ENCODE peak calls at places on chromosomes 4 and X, in five cellular contexts. B is brain microvascular endothelial cell, K is GM23248, N is HAP-1, V is pancreas. C is an unnamed sample. For H3K36me3, the result is how much of the 10 kb centered on the place peaks cover.

GRCh38 chrX:65644621-65645287 is 22.7 kb upstream of the MSN start:
- DNase-seq in B (peak), K (peak), N (no peak), V (peak), C (peak)

GRCh38 chr4:5503295-5503694 is 205.1 kb downstream of the EVC2 start:
- DNase-seq in B (no peak), K (no peak), N (no peak), V (no peak), C (no peak)

GRCh38 chr4:85672959-85673358 is 198.0 kb downstream of the ARHGAP24 start:
- DNase-seq in B (no peak), K (no peak), N (no peak), V (no peak), C (no peak)

GRCh38 chr4:86054676-86055075 is 305.2 kb downstream of the MAPK10 start:
- DNase-seq in B (no peak), K (no peak), N (no peak), V (no peak), C (no peak)

GRCh38 chrX:49171752-49172279 is at the start of gene PLP2:
- DNase-seq in B (peak), K (peak), N (peak), V (no peak), C (no peak)

GRCh38 chr4:91963489-91963888 is 340.3 kb upstream of the GRID2 start:
- DNase-seq in B (no peak), K (peak), N (no peak), V (no peak), C (no peak)

GRCh38 chr4:145870155-145871020 is 68.2 kb downstream of the ZNF827 start:
- DNase-seq in B (no peak), K (peak), N (peak), V (no peak), C (no peak)

GRCh38 chrX:101025126-101025525 is 26.8 kb downstream of the TRMT2B start:
- DNase-seq in B (no peak), K (peak), N (no peak), V (no peak), C (no peak)

GRCh38 chrX:6223516-6223915 is 5.2 kb downstream of the NLGN4X start:
- DNase-seq in B (no peak), K (no peak), N (no peak), V (no peak), C (no peak)

GRCh38 chrX:135421537-135421931 is 210 bp upstream of the SMIM10L2A start:
- DNase-seq in B (peak), K (peak), N (peak), V (peak), C (peak)

GRCh38 chr4:140427104-140427918 is at the start of gene CLGN:
- DNase-seq in B (peak), K (peak), N (peak), V (peak), C (no peak)

GRCh38 chr4:128521156-128521555 is 233.5 kb upstream of the PGRMC2 start:
- DNase-seq in B (no peak), K (peak), N (no peak), V (no peak), C (no peak)

GRCh38 chrX:151393514-151393913 is 3.5 kb upstream of the VMA21 start:
- DNase-seq in B (no peak), K (no peak), N (peak), V (no peak), C (no peak)

GRCh38 chr4:10403633-10404445 is 53.4 kb downstream of the ZNF518B start:
- DNase-seq in B (peak), K (peak), N (peak), V (no peak), C (peak)

GRCh38 chr4:147078362-147078761 is 132.7 kb upstream of the TTC29 start:
- DNase-seq in B (no peak), K (peak), N (no peak), V (no peak), C (no peak)

GRCh38 chr4:31539279-31540074 is 819.3 kb downstream of the PCDH7 start:
- DNase-seq in B (no peak), K (no peak), N (no peak), V (no peak), C (no peak)

GRCh38 chr4:105637409-105638258 is 70.9 kb downstream of the INTS12 start:
- DNase-seq in B (peak), K (peak), N (peak), V (peak), C (no peak)

GRCh38 chr4:181258569-181258968 is 984.6 kb upstream of the TENM3 start:
- DNase-seq in B (no peak), K (no peak), N (no peak), V (no peak), C (no peak)

GRCh38 chr4:165398570-165398969 is 19.8 kb downstream of the CPE start:
- DNase-seq in B (peak), K (peak), N (peak), V (no peak), C (no peak)

GRCh38 chr4:105058177-105058812 is 88.4 kb upstream of the TET2 start:
- DNase-seq in B (peak), K (no peak), N (no peak), V (no peak), C (no peak)

GRCh38 chrX:132732236-132732635 is 226.2 kb downstream of the HS6ST2 start:
- DNase-seq in B (no peak), K (no peak), N (no peak), V (no peak), C (no peak)

GRCh38 chrX:42274151-42274550 is 350.8 kb upstream of the CASK start:
- DNase-seq in B (no peak), K (no peak), N (no peak), V (no peak), C (no peak)

GRCh38 chr4:53929955-53930798 is 134.2 kb downstream of the CHIC2 start:
- DNase-seq in B (peak), K (peak), N (peak), V (no peak), C (peak)

GRCh38 chr4:127993150-127993549 is 27.9 kb downstream of the ABHD18 start:
- DNase-seq in B (no peak), K (no peak), N (no peak), V (no peak), C (no peak)

GRCh38 chr4:121989715-121990114 is 37.9 kb upstream of the TRPC3 start:
- DNase-seq in B (peak), K (peak), N (no peak), V (no peak), C (no peak)

GRCh38 chr4:56908206-56909082 is 744 bp downstream of the REST start:
- DNase-seq in B (peak), K (peak), N (peak), V (peak), C (no peak)

GRCh38 chrX:47178337-47178736 is 15.3 kb upstream of the UBA1 start:
- DNase-seq in B (no peak), K (no peak), N (no peak), V (peak), C (no peak)
- H3K36me3 ChIP-seq in B (under half), K (under half), N (half or more), V (under half), C (under half)

GRCh38 chr4:39937683-39938268 is 39.9 kb downstream of the PDS5A start:
- DNase-seq in B (no peak), K (no peak), N (no peak), V (no peak), C (no peak)
- H3K36me3 ChIP-seq in B (under half), K (under half), N (under half), V (under half), C (under half)

GRCh38 chr4:3233391-3234071 is 15.4 kb upstream of the MSANTD1 start:
- DNase-seq in B (peak), K (peak), N (no peak), V (peak), C (no peak)

GRCh38 chr4:3235581-3235980 is 13.4 kb upstream of the MSANTD1 start:
- DNase-seq in B (no peak), K (no peak), N (no peak), V (peak), C (no peak)

GRCh38 chr4:3235030-3235345 is 14.0 kb upstream of the MSANTD1 start:
- DNase-seq in B (no peak), K (no peak), N (no peak), V (peak), C (no peak)

GRCh38 chr4:3232871-3233271 is 16.1 kb upstream of the MSANTD1 start:
- DNase-seq in B (no peak), K (no peak), N (no peak), V (no peak), C (no peak)

GRCh38 chr4:3234171-3235029 is 14.6 kb upstream of the MSANTD1 start:
- DNase-seq in B (no peak), K (no peak), N (no peak), V (peak), C (no peak)
- H3K36me3 ChIP-seq in B (under half), K (under half), N (under half), V (under half), C (under half)

DNA sequence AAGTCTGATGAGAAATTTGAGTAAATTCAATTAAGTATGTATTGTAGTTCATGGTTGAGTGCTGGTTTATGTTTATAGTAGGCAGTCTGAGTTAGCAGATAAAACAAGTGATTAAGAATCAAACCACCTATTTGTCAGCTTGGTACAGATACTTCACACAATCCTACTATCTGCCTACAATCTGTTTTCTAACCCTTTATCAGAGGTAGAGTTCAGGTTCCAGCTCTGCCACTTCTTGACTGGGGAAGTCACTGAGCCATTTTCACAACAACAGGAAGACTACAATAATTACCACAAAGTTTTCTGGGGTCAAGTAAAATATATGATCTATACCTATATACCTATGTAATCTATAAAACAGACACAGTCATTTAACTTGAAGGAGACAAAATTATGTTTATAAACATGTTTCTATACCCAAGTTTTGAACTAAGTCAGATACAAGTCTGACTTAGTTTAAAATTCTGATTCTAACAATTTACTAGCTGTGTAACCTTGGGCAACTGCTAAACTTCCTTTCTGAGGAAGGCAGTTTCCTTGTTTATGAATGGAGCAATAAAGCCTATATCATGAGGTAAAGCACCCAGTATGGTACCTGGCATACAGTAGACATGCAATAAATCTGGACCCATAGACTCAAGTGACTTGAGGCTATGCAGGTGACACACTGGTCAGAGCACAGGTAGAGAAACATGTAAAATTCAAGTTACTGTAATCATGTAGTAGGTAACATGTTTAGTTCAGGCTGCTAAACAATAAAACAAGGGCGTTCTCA is 37.2 kb upstream of the BDH2 start:
- DNase-seq in B (no peak), K (no peak), N (no peak), V (no peak), C (no peak)
- H3K36me3 ChIP-seq in B (under half), K (under half), N (half or more), V (under half), C (under half)

GRCh38 chr4:143021384-143021783 is 163.3 kb upstream of the USP38 start:
- DNase-seq in B (no peak), K (no peak), N (no peak), V (no peak), C (no peak)

GRCh38 chr4:143016171-143016570 is 168.5 kb upstream of the USP38 start:
- DNase-seq in B (no peak), K (no peak), N (no peak), V (no peak), C (no peak)

GRCh38 chr4:143017210-143017609 is 167.5 kb upstream of the USP38 start:
- DNase-seq in B (no peak), K (no peak), N (no peak), V (no peak), C (no peak)

GRCh38 chr4:143023519-143023918 is 161.2 kb upstream of the USP38 start:
- DNase-seq in B (no peak), K (peak), N (no peak), V (no peak), C (no peak)

GRCh38 chr4:143019351-143019750 is 165.4 kb upstream of the USP38 start:
- DNase-seq in B (no peak), K (no peak), N (no peak), V (no peak), C (no peak)
- H3K36me3 ChIP-seq in B (under half), K (under half), N (under half), V (under half), C (under half)

GRCh38 chr4:82818974-82819662 is 20.5 kb upstream of the SCD5 start:
- DNase-seq in B (no peak), K (no peak), N (no peak), V (no peak), C (no peak)
- H3K36me3 ChIP-seq in B (half or more), K (half or more), N (half or more), V (under half), C (under half)

GRCh38 chr4:153292897-153293674 is 51.4 kb upstream of the MND1 start:
- DNase-seq in B (no peak), K (no peak), N (no peak), V (no peak), C (no peak)
- H3K36me3 ChIP-seq in B (under half), K (under half), N (under half), V (under half), C (under half)

GRCh38 chr4:87093443-87094123 is 126.8 kb downstream of the KLHL8 start:
- DNase-seq in B (peak), K (peak), N (peak), V (no peak), C (no peak)
- H3K36me3 ChIP-seq in B (under half), K (under half), N (under half), V (under half), C (under half)

GRCh38 chr4:41939016-41939623 is 3.9 kb downstream of the TMEM33 start:
- DNase-seq in B (no peak), K (peak), N (peak), V (no peak), C (no peak)
- H3K36me3 ChIP-seq in B (under half), K (under half), N (under half), V (under half), C (under half)

DNA sequence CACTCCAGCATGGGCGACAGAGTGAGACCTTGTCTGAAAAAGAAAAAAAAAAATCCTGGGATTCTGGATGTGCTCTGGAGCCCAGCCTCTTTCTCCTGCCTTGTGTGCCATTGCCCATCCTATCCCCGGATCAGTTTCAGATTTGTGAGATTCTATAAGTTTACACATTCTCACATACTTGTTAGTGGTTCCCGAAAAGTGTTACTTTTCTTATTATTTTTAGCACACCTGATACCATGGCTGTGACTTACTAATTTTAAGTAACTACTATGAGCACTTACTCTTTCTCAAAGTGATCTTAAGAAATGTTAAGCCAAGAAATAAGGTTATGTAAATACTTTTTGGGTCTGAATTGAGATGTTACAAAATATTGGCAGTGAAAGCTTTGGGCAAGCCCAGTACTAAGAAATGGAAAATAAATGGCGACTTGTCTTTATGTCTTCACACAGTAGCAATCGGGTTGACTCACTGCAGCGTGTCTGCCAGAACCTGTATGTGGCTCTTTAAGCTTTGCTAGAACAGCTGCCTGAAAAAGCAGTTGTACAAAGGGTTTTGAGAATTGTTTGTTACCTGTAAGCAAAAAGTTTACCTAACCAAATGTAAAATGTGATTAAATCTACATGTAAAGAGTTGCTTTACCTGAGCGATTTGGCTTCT is 118.7 kb downstream of the KLHL8 start:
- DNase-seq in B (no peak), K (no peak), N (no peak), V (no peak), C (no peak)
- H3K36me3 ChIP-seq in B (under half), K (under half), N (under half), V (under half), C (under half)